ENCODE peak calls at places on chromosome 2, in four cellular contexts. U is Calu3, Z is NCI-H1048, H is HCT116. C is an unnamed sample.

GRCh38 chr2:69616755-69617154 is 26.8 kb downstream of the AAK1 start:
- DNase-seq in Z (no peak), U (peak; percentile 54), H (peak; percentile 36), C (no peak)

GRCh38 chr2:171523339-171523931 is 1.2 kb downstream of the CYBRD1 start:
- DNase-seq in H (peak; percentile 38), Z (peak; percentile 22), U (peak; percentile 41), C (peak; percentile 91)

GRCh38 chr2:216320852-216321251 is 51.4 kb downstream of the MARCHF4 start:
- DNase-seq in H (no peak), Z (no peak), U (no peak), C (no peak)

GRCh38 chr2:17608251-17608650 is 67.8 kb downstream of the VSNL1 start:
- DNase-seq in U (no peak), H (no peak), Z (no peak), C (no peak)

GRCh38 chr2:145652992-145653545 is 1133.2 kb upstream of the ZEB2 start:
- DNase-seq in Z (no peak), U (no peak), H (no peak), C (no peak)

GRCh38 chr2:195479407-195479806 is 177.6 kb upstream of the SLC39A10 start:
- DNase-seq in U (no peak), Z (no peak), H (no peak), C (no peak)

GRCh38 chr2:74374509-74375205 is 5.5 kb downstream of the DCTN1 start:
- DNase-seq in H (no peak), Z (no peak), U (no peak), C (peak; percentile 82)

GRCh38 chr2:118197011-118197695 is 108.9 kb downstream of the INSIG2 start:
- DNase-seq in U (no peak), Z (no peak), H (no peak), C (no peak)

GRCh38 chr2:15780912-15781574 is 159.3 kb upstream of the MYCN start:
- DNase-seq in H (no peak), U (peak; percentile 7), Z (no peak), C (no peak)

GRCh38 chr2:212520340-212520739 is 18.3 kb downstream of the ERBB4 start:
- DNase-seq in H (peak; percentile 7), U (peak; percentile 25), Z (no peak), C (no peak)

GRCh38 chr2:230905448-230906430 is 19.3 kb downstream of the GPR55 start:
- DNase-seq in U (no peak), H (peak; percentile 69), Z (no peak), C (peak; percentile 66)

GRCh38 chr2:102224824-102225739 is 38.3 kb downstream of the IL1RL2 start:
- DNase-seq in H (no peak), Z (no peak), U (no peak), C (no peak)

GRCh38 chr2:134170700-134171099 is 83.2 kb upstream of the MGAT5 start:
- DNase-seq in H (no peak), U (no peak), Z (no peak), C (no peak)

GRCh38 chr2:86783615-86784339 is 6.9 kb downstream of the CD8A start:
- DNase-seq in Z (no peak), H (no peak), U (no peak), C (no peak)

GRCh38 chr2:77922567-77922966 is 400.4 kb upstream of the LRRTM4 start:
- DNase-seq in H (no peak), U (no peak), Z (no peak), C (no peak)

GRCh38 chr2:216770050-216770449 is 74.7 kb upstream of the IGFBP5 start:
- DNase-seq in H (no peak), Z (no peak), U (no peak), C (no peak)

GRCh38 chr2:97645112-97645699 is 656 bp upstream of the COX5B start:
- DNase-seq in H (no peak), Z (no peak), U (no peak), C (no peak)

GRCh38 chr2:222747526-222748160 is 76.2 kb downstream of the MOGAT1 start:
- DNase-seq in H (no peak), Z (no peak), U (no peak), C (no peak)

GRCh38 chr2:165462433-165462832 is 7.1 kb upstream of the CSRNP3 start:
- DNase-seq in Z (no peak), H (no peak), U (no peak), C (no peak)

GRCh38 chr2:20611077-20611843 is 39.6 kb downstream of the HS1BP3 start:
- DNase-seq in U (peak; percentile 81), H (no peak), Z (no peak), C (peak; percentile 75)

GRCh38 chr2:172434821-172435607 is 7.6 kb downstream of the ITGA6 start:
- DNase-seq in Z (no peak), H (no peak), U (no peak), C (no peak)

GRCh38 chr2:199704358-199705238 is 146.4 kb downstream of the FTCDNL1 start:
- DNase-seq in U (peak; percentile 61), H (peak; percentile 36), Z (no peak), C (no peak)

GRCh38 chr2:100893753-100894530 is 74.0 kb downstream of the NPAS2 start:
- DNase-seq in U (peak; percentile 82), Z (no peak), H (peak; percentile 87), C (no peak)

GRCh38 chr2:151337643-151338042 is 19.7 kb upstream of the TNFAIP6 start:
- DNase-seq in Z (no peak), H (no peak), U (no peak), C (no peak)

C was measured in cardiac septum.